ENCODE peak calls at places on chromosomes 7 and 10, in nine cellular contexts. O is psoas muscle, T is astrocyte, F is PC-3, K is heart right ventricle, M is GM12865, D is A549, A is nephron progenitor cell, P is chondrocyte. R is an unnamed sample.

GRCh38 chr10:89792187-89792586 is 90.8 kb downstream of the KIF20B start:
- DNase-seq in O (no peak), T (no peak), F (peak; percentile 36), K (no peak), M (no peak), D (no peak), A (no peak), P (no peak), R (no peak)

GRCh38 chr7:72336887-72337821 is 75.0 kb downstream of the CALN1 start:
- DNase-seq in O (no peak), T (no peak), F (no peak), K (no peak), M (no peak), D (no peak), A (peak; percentile 54), P (no peak), R (no peak)

GRCh38 chr7:112238852-112239610 is 32.5 kb downstream of the ZNF277 start:
- DNase-seq in O (no peak), T (peak; percentile 22), F (peak; percentile 94), K (no peak), M (no peak), D (peak; percentile 62), A (no peak), P (no peak), R (no peak)

GRCh38 chr10:130191380-130191779 is 55.2 kb downstream of the GLRX3 start:
- DNase-seq in O (no peak), T (no peak), F (no peak), K (no peak), M (no peak), D (no peak), A (no peak), P (no peak), R (no peak)

GRCh38 chr7:83148776-83149175 is 13.9 kb downstream of the PCLO start:
- DNase-seq in O (no peak), T (peak; percentile 54), F (peak; percentile 71), K (no peak), M (no peak), D (peak; percentile 15), A (no peak), P (no peak), R (no peak)

GRCh38 chr7:90574136-90574819 is 21.8 kb upstream of the CDK14 start:
- DNase-seq in O (no peak), T (peak; percentile 77), F (no peak), K (peak; percentile 52), M (no peak), D (no peak), A (no peak), P (no peak), R (no peak)

GRCh38 chr10:60101821-60102220 is 195.5 kb upstream of the CCDC6 start:
- DNase-seq in O (no peak), T (no peak), F (peak; percentile 49), K (no peak), M (no peak), D (peak; percentile 24), A (no peak), P (no peak), R (no peak)

GRCh38 chr7:146635200-146636032 is 518.8 kb downstream of the CNTNAP2 start:
- DNase-seq in O (no peak), T (no peak), F (peak; percentile 27), K (no peak), M (no peak), D (no peak), A (no peak), P (no peak), R (no peak)

GRCh38 chr7:128105228-128106022 is 74.2 kb upstream of the LRRC4 start:
- DNase-seq in O (no peak), T (no peak), F (no peak), K (no peak), M (no peak), D (no peak), A (no peak), P (peak; percentile 75), R (no peak)

GRCh38 chr10:83078645-83079044 is 1060.7 kb upstream of the GHITM start:
- DNase-seq in O (no peak), T (no peak), F (no peak), K (no peak), M (no peak), D (no peak), A (no peak), P (no peak), R (no peak)

DNA sequence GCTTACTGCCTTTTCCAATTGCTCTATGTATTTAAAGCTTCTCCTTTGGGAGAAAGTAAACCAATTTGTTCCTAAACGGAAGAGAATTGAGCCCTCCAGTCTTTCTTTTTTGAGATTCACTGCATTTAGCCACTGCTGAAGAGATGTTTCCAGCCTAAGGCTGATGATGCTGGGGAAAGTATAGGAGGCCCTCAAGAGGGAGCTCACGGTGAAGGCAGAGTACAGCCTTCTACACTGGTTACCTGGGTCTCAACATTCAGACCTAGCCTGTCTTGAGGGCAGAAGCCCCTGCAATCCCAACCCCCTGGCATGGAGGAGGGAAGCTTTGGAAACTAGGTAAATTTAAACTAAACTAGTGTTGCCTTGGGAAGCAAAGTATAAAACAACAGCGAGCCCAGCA is 316.7 kb upstream of the TPK1 start:
- DNase-seq in O (no peak), T (no peak), F (no peak), K (no peak), M (no peak), D (no peak), A (no peak), P (no peak), R (no peak)
- TF ChIP-seq CTCF in O (no peak), T (no peak), F (no peak), K (no peak), M (no peak), D (no peak), A (no peak), P (no peak), R (no peak)

DNA sequence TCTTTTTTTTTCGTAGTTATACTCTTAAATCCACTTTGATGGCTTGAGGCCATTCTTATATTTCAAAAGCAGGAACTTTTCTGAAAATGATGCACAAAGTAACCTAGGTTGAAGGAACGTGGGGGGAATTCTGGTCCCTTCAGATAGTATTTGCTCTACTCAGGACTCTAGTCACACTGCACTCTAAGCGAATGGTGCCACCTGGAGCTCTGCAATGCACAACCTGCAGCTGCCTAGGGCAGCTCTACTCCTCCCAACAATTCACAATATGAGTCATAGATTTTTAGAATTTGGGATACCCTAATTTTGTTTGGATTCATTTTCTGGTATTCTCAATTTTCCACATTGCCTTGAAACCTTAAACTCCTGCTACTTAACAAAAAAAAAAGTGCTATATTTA is 17.3 kb downstream of the SYPL1 start:
- DNase-seq in O (no peak), T (no peak), F (no peak), K (no peak), M (no peak), D (no peak), A (no peak), P (no peak), R (no peak)
- TF ChIP-seq CTCF in O (no peak), T (no peak), F (peak; percentile 46), K (no peak), M (no peak), D (no peak), A (no peak), P (no peak), R (no peak)

DNA sequence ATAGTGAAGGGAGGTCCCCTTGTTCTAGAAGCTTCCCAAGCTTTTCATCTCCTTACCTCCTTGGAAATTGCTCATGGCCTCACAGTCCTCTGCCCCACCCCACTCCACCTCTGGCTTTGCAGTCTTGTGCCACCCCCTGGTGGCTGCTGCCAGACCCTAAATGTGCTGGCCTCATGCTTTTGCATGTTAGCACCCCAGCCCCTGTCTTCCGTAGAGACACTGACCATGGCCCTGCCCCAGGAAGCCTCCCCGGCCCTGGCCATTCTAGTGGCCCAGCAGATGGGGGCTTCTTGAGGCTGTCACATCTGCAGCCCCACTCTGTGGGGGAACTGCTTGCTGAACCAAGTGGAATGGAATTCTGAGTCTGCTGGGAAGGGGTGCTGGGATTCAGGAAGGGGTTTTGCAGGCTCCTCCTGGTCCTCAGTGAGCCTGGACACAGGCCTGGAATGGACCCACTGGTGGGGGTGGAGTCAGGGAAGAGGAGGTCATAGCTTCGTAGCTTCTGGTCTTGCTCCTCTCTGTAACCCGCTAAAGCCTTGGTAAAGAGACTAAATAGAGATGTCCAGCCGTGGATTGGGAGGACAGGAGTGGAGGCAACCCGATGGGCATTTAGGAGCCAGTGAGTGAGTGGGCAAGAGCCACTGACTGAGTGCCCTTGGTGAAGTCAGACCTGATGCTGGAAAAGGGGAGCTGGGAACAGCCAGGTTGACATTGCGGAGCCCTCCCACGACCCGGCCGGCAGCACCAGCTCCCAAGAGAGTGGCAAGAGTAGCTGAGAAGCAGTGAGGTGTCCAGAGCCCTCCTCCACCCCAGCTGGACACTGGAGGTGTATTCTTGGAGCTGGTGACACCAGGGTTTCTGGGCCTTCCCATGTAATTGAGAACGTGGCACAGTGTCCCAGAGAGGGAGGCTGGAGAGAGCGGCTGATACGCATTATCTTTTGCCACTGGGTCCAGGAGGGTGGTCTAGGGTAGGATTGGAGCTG is 20.9 kb downstream of the RAMP3 start:
- DNase-seq in O (no peak), T (no peak), F (no peak), K (no peak), M (peak; percentile 41), D (peak; percentile 25), A (no peak), P (peak; percentile 57), R (no peak)
- TF ChIP-seq CTCF in O (no peak), T (no peak), F (peak; percentile 44), K (no peak), M (peak; percentile 35), D (no peak), A (no peak), P (no peak), R (peak; percentile 28)

DNA sequence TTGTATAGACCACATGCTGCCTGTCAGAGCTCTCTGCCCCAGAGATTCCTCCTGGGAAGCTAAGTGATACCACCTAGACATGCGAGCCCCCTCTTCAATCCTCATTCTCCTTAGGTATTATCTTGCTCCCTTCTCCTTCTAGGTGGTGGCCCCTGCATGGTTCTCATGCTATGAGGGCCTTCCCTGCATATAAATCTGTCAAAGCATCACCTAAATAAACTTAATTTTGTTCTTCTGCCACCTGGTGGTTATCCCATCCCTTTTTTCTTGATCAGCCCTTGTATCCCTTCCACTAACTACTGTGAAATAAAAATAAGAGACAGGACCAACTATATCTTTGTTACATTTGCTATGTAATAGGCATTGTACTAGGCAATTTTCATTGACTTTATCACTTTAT is 242.1 kb downstream of the CDC14C start:
- DNase-seq in O (no peak), T (no peak), F (peak; percentile 45), K (no peak), M (peak; percentile 7), D (peak; percentile 15), A (no peak), P (no peak), R (no peak)
- TF ChIP-seq CTCF in O (no peak), T (no peak), F (peak; percentile 58), K (no peak), M (no peak), D (no peak), A (no peak), P (peak; percentile 45), R (peak; percentile 37)

DNA sequence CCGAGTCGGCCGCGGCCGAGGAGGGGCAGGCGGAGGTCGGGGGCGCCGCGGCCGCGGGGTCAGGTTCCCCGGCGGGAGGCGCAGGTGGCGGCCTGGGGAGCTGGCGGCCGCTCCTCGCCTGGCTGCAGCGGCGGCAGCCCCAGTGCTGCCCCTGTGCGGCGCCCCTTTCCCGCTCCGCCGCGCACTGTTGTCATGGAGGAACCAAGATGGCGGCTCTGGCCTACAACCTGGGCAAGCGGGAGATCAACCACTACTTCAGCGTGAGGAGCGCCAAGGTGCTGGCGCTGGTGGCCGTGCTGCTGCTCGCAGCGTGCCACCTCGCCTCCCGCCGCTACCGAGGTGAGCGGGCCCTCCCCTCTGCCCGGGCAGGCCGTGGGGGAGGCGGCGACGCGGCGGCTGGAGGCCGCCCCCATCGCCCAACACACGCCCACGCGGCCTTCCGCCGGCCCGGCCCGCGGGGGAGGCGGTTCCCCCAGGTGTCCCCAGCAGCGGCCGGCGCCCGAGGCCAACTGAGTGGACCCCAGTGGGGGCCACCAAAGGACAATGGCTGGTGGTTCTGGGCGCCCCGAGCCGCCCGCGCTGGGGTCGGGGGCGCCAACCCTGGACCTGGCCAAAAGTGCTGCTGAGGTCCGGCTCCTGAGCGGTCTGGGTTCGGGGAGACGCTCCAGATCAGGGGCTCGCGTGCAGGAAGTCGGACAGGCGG is 421 bp downstream of the CASD1 start:
- DNase-seq in O (peak; percentile 63), T (peak; percentile 51), F (peak; percentile 54), K (peak; percentile 64), M (peak; percentile 86), D (peak; percentile 84), A (peak; percentile 77), P (no peak), R (peak; percentile 54)
- TF ChIP-seq CTCF in O (peak; percentile 40), T (no peak), F (no peak), K (peak; percentile 33), M (no peak), D (peak; percentile 46), A (no peak), P (peak; percentile 68), R (peak; percentile 28)

R was measured in progenitor cell of endocrine pancreas.